ENCODE peak calls at places on chromosomes 6 and 20, in four cellular contexts. S, L, A and R are unnamed samples.

GRCh38 chr20:4073852-4074741 is 58.7 kb upstream of the RNF24 start:
- DNase-seq in S (no peak), L (no peak), A (no peak), R (no peak)

GRCh38 chr6:159056432-159056831 is 11.6 kb upstream of the TAGAP start:
- DNase-seq in S (no peak), L (no peak), A (no peak), R (no peak)

GRCh38 chr6:15073344-15073789 is 172.5 kb upstream of the JARID2 start:
- DNase-seq in S (no peak), L (peak), A (no peak), R (no peak)

GRCh38 chr6:147161974-147162495 is 42.2 kb upstream of the STXBP5 start:
- DNase-seq in S (no peak), L (no peak), A (peak), R (no peak)

GRCh38 chr6:1263039-1263849 is 48.7 kb upstream of the FOXQ1 start:
- DNase-seq in S (no peak), L (no peak), A (peak), R (no peak)

GRCh38 chr20:10716855-10717254 is 43.1 kb upstream of the JAG1 start:
- DNase-seq in S (no peak), L (no peak), A (no peak), R (no peak)

GRCh38 chr6:152909241-152909640 is 73.6 kb downstream of the FBXO5 start:
- DNase-seq in S (no peak), L (no peak), A (no peak), R (no peak)

GRCh38 chr6:106913676-106914280 is 60.8 kb downstream of the CD24 start:
- DNase-seq in S (no peak), L (no peak), A (no peak), R (no peak)

GRCh38 chr6:10850728-10851127 is 12.4 kb upstream of the MAK start:
- DNase-seq in S (no peak), L (no peak), A (no peak), R (no peak)

GRCh38 chr20:8361008-8361652 is 229.1 kb downstream of the PLCB1 start:
- DNase-seq in S (no peak), L (peak), A (peak), R (no peak)

GRCh38 chr20:37223053-37223452 is 38.6 kb downstream of the GHRH start:
- DNase-seq in S (no peak), L (no peak), A (peak), R (no peak)

GRCh38 chr6:37018152-37019064 is 13.0 kb downstream of the FGD2 start:
- DNase-seq in S (peak), L (peak), A (peak), R (peak)

GRCh38 chr6:28789553-28790083 is 134.2 kb downstream of the TRIM27 start:
- DNase-seq in S (no peak), L (peak), A (peak), R (no peak)

GRCh38 chr6:19805146-19805515 is 32.0 kb upstream of the ID4 start:
- DNase-seq in S (no peak), L (no peak), A (peak), R (no peak)

GRCh38 chr6:39092124-39092523 is 22.9 kb downstream of the SAYSD1 start:
- DNase-seq in S (no peak), L (no peak), A (no peak), R (no peak)

GRCh38 chr6:28218312-28219248 is 6.5 kb upstream of the ZSCAN9 start:
- DNase-seq in S (peak), L (peak), A (peak), R (peak)

GRCh38 chr6:84486526-84486925 is 259.1 kb upstream of the CEP162 start:
- DNase-seq in S (no peak), L (no peak), A (no peak), R (no peak)

GRCh38 chr20:26207237-26207966 is 510.7 kb upstream of the ZNF337 start:
- DNase-seq in S (no peak), L (no peak), A (no peak), R (no peak)

GRCh38 chr6:81767163-81768000 is 14.9 kb upstream of the TENT5A start:
- DNase-seq in S (no peak), L (no peak), A (peak), R (no peak)

GRCh38 chr6:46876126-46876525 is 45.6 kb downstream of the ADGRF5 start:
- DNase-seq in S (no peak), L (no peak), A (peak), R (peak)

GRCh38 chr6:35258858-35259193 is 709 bp upstream of the ZNF76 start:
- DNase-seq in S (no peak), L (no peak), A (peak), R (peak)

GRCh38 chr6:148854086-148854485 is 107.3 kb downstream of the UST start:
- DNase-seq in S (no peak), L (no peak), A (peak), R (no peak)

GRCh38 chr6:139852067-139852466 is 477.6 kb upstream of the CITED2 start:
- DNase-seq in S (no peak), L (no peak), A (peak), R (no peak)

GRCh38 chr6:68059894-68060293 is 575.2 kb upstream of the ADGRB3 start:
- DNase-seq in S (no peak), L (no peak), A (peak), R (no peak)

GRCh38 chr20:23314714-23315498 is 35.7 kb upstream of the NXT1 start:
- DNase-seq in S (peak), L (no peak), A (no peak), R (no peak)

GRCh38 chr6:44332585-44332984 is 9.9 kb upstream of the SPATS1 start:
- DNase-seq in S (no peak), L (no peak), A (no peak), R (no peak)

GRCh38 chr6:119830069-119830468 is 480.5 kb upstream of the MAN1A1 start:
- DNase-seq in S (no peak), L (no peak), A (no peak), R (no peak)

GRCh38 chr6:141561154-141561553 is 571.6 kb upstream of the GJE1 start:
- DNase-seq in S (no peak), L (no peak), A (no peak), R (no peak)